ENCODE peak calls at places on chromosomes 4 and X, in six cellular contexts. O, B, X, Y, U and S are unnamed samples.

GRCh38 chrX:8668797-8669196 is 63.1 kb downstream of the ANOS1 start:
- DNase-seq in O (no peak), U (no peak), Y (no peak), B (no peak), X (no peak), S (no peak)

GRCh38 chrX:19824603-19825002 is 62.8 kb downstream of the SH3KBP1 start:
- DNase-seq in X (no peak), O (no peak), U (peak), Y (no peak), B (no peak), S (no peak)

GRCh38 chrX:123993326-123993725 is 31.8 kb downstream of the STAG2 start:
- DNase-seq in U (peak), X (no peak), O (no peak), B (no peak), Y (no peak), S (no peak)

GRCh38 chr4:152364883-152365282 is 171.0 kb downstream of the FBXW7 start:
- DNase-seq in U (no peak), O (no peak), X (no peak), Y (no peak), B (no peak), S (no peak)

GRCh38 chrX:151828434-151829080 is 84.1 kb upstream of the MAGEA4 start:
- DNase-seq in B (no peak), X (no peak), U (peak), O (no peak), Y (no peak), S (no peak)

GRCh38 chrX:68846536-68846935 is 17.7 kb downstream of the EFNB1 start:
- DNase-seq in Y (no peak), O (no peak), X (no peak), B (no peak), U (no peak), S (no peak)

GRCh38 chr4:1976416-1977352 is 32.1 kb downstream of the NELFA start:
- DNase-seq in O (no peak), B (no peak), Y (no peak), U (no peak), X (no peak), S (peak)

GRCh38 chr4:155207534-155208257 is 740 bp upstream of the NPY2R start:
- DNase-seq in X (no peak), U (peak), Y (peak), B (no peak), O (no peak), S (no peak)

GRCh38 chrX:20378291-20378920 is 111.7 kb upstream of the RPS6KA3 start:
- DNase-seq in X (peak), B (no peak), U (peak), Y (peak), O (no peak), S (no peak)

GRCh38 chr4:84041426-84041825 is 457.7 kb downstream of the NKX6-1 start:
- DNase-seq in B (no peak), O (no peak), U (no peak), Y (no peak), X (no peak), S (no peak)

GRCh38 chr4:184664445-184665210 is 15.1 kb downstream of the PRIMPOL start:
- DNase-seq in O (no peak), X (no peak), U (peak), B (no peak), Y (no peak), S (no peak)

GRCh38 chr4:26206981-26207380 is 113.8 kb upstream of the RBPJ start:
- DNase-seq in Y (no peak), B (no peak), O (no peak), X (no peak), U (peak), S (no peak)

GRCh38 chrX:149877636-149878035 is 3.3 kb upstream of the MAGEA8 start:
- DNase-seq in X (no peak), O (no peak), Y (no peak), B (no peak), U (peak), S (no peak)

GRCh38 chrX:148499638-148500427 is 584 bp upstream of the AFF2 start:
- DNase-seq in O (no peak), X (no peak), B (no peak), Y (peak), U (no peak), S (no peak)

GRCh38 chrX:48806088-48806487 is 4.2 kb downstream of the HDAC6 start:
- DNase-seq in Y (no peak), B (no peak), O (no peak), U (no peak), X (no peak), S (no peak)

GRCh38 chr4:113943085-113943484 is 36.4 kb downstream of the ARSJ start:
- DNase-seq in B (no peak), Y (no peak), U (no peak), O (no peak), X (no peak), S (no peak)

GRCh38 chrX:19672211-19672814 is 157.0 kb upstream of the MAP3K15 start:
- DNase-seq in Y (no peak), X (no peak), U (peak), O (no peak), B (no peak), S (no peak)

GRCh38 chr4:80446664-80447063 is 111.1 kb downstream of the CFAP299 start:
- DNase-seq in Y (no peak), B (no peak), O (no peak), X (no peak), U (peak), S (no peak)

GRCh38 chrX:105190252-105190853 is 30.1 kb downstream of the TEX13A start:
- DNase-seq in Y (no peak), X (no peak), B (peak), U (no peak), O (peak), S (no peak)

GRCh38 chr4:184845367-184846011 is 19.7 kb upstream of the ACSL1 start:
- DNase-seq in X (no peak), B (no peak), Y (no peak), U (peak), O (no peak), S (no peak)

GRCh38 chr4:57043304-57044251 is 64.9 kb downstream of the POLR2B start:
- DNase-seq in Y (no peak), O (no peak), B (no peak), U (peak), X (no peak), S (no peak)

GRCh38 chrX:2696698-2697215 is 5.7 kb downstream of the CD99 start:
- DNase-seq in Y (peak), O (no peak), B (no peak), U (peak), X (no peak), S (no peak)

GRCh38 chrX:153766098-153766817 is 2.2 kb downstream of the PLXNB3 start:
- DNase-seq in Y (peak), O (peak), U (peak), B (no peak), X (no peak), S (no peak)

GRCh38 chr4:157172011-157172410 is 48.5 kb upstream of the GRIA2 start:
- DNase-seq in Y (no peak), B (no peak), X (no peak), O (no peak), U (peak), S (no peak)

GRCh38 chr4:95095352-95095974 is 337.7 kb downstream of the BMPR1B start:
- DNase-seq in X (no peak), O (peak), U (peak), B (no peak), Y (no peak), S (no peak)

GRCh38 chr4:141540643-141541042 is 95.7 kb upstream of the IL15 start:
- DNase-seq in B (no peak), Y (no peak), U (peak), X (no peak), O (no peak), S (no peak)

GRCh38 chr4:8615366-8615765 is 22.8 kb downstream of the CPZ start:
- DNase-seq in X (no peak), O (no peak), U (no peak), B (no peak), Y (no peak), S (no peak)

GRCh38 chr4:25702848-25703247 is 47.2 kb downstream of the SLC34A2 start:
- DNase-seq in B (peak), Y (no peak), U (peak), X (no peak), O (no peak), S (no peak)

GRCh38 chr4:81850701-81851100 is 379.0 kb upstream of the RASGEF1B start:
- DNase-seq in Y (no peak), B (no peak), O (no peak), U (no peak), X (no peak), S (no peak)

DNA sequence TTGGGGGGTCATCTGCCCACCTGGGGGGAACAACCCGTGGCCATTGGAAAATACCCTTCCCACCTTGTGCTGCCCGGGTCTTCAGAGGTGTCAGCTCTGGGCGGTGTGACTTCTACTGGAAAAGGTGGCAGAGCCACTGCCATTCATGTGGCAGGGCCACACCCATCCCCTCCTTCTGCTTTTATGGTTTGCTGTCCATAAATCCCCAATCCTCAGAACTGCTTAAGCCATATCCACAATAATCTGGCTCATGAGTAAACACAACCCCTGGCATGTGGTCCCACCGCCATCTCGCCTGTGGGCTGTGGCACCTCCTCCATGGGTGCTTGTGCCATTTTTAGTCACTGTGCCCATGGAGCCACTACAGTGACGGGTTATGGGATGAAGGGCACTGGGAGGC is 20.6 kb downstream of the SORCS2 start:
- DNase-seq in B (no peak), Y (no peak), X (no peak), U (no peak), O (no peak), S (no peak)
- H3K4me3 ChIP-seq in B (no peak), Y (no peak), X (no peak), U (no peak), O (no peak), S (no peak)

GRCh38 chrX:139194571-139195280 is 335.8 kb upstream of the F9 start:
- DNase-seq in X (peak), B (no peak), Y (peak), U (peak), O (peak), S (no peak)
- H3K4me3 ChIP-seq in X (peak), B (peak), Y (no peak), U (peak), O (no peak), S (peak)

DNA sequence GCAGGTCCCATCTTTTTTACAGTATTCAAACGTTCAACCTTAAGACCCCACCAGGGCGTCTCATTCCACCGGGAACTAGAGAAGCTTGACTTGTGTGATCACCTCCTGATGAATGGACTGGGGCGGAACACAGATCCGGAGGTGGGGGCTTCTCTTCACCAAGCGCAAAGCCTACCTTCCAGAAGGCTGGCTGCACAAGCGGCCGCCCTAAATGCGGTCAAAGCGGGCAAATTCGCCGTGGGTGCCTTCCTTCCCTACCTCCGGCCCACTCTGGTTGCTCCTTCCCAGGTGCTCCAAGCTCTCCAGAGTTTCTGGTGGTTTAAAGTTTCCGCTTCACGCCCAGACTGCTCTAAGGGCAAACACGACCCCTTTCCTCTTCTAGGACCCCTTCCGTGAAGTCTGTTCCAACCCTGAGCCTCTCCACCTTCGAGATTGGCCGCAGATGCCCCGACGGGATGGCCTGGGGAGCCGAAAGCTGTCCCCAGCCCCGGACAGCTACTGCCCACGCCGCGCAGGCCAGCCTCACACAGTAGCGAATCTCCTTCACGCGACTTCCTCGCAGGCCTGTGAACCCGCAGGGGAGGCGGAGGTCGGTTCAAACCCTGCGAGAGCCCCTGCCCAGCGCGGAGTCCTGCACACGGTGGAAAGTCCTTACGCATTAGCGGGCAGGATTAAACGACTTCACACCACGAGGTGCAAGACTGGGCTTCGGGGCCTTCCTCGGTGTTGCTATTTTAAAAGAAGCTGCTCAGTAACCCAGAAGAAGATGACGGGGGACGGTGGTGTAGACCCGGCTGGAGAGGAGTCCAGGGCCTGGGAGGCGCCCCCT is 1.6 kb upstream of the WWC2 start:
- DNase-seq in U (no peak), O (peak), X (no peak), Y (no peak), B (peak), S (no peak)
- H3K4me3 ChIP-seq in U (peak), O (no peak), X (peak), Y (no peak), B (peak), S (peak)

GRCh38 chr4:112523764-112524505 is 8.0 kb upstream of the NEUROG2 start:
- DNase-seq in Y (peak), X (peak), B (no peak), U (no peak), O (peak), S (no peak)
- H3K4me3 ChIP-seq in Y (peak), X (no peak), B (peak), U (peak), O (no peak), S (peak)

GRCh38 chr4:4759883-4760282 is 99.6 kb upstream of the MSX1 start:
- DNase-seq in U (no peak), O (no peak), B (no peak), X (no peak), Y (no peak), S (no peak)

GRCh38 chr4:4759233-4759632 is 100.2 kb upstream of the MSX1 start:
- DNase-seq in B (no peak), Y (no peak), O (no peak), U (no peak), X (no peak), S (no peak)

GRCh38 chr4:4761128-4761991 is 98.1 kb upstream of the MSX1 start:
- DNase-seq in B (peak), X (no peak), O (no peak), U (no peak), Y (peak), S (no peak)

GRCh38 chr4:4755306-4755705 is 104.2 kb upstream of the MSX1 start:
- DNase-seq in Y (no peak), O (no peak), X (no peak), B (no peak), U (no peak), S (no peak)

DNA sequence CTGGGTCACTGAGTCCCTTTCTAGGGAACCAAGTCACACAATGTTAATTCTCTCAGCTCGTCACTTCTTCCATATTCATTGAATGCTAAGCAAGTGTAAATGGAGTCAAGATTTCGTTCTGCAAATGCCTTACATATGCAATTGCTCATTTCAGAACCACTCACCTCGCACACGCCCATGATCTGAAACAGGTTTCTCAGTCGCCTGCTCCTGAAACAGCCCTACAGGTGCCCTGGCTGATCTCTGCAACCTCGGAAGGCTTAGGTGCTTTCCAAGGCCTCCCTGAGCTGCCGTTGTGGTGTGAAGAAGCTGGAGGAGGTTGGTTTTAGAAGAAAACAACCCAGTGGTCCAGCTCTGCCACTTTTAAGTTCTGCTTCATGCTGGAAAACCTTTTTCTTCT is 100.8 kb upstream of the MSX1 start:
- DNase-seq in U (no peak), Y (peak), X (no peak), B (no peak), O (no peak), S (no peak)
- H3K4me3 ChIP-seq in U (no peak), Y (no peak), X (no peak), B (no peak), O (no peak), S (no peak)

GRCh38 chrX:114584434-114584943 is 603 bp downstream of the HTR2C start:
- DNase-seq in B (no peak), O (no peak), Y (no peak), U (no peak), X (no peak), S (no peak)
- H3K4me3 ChIP-seq in B (no peak), O (no peak), Y (no peak), U (no peak), X (no peak), S (peak)